ENCODE peak calls at places on chromosomes 7 and 10, in six cellular contexts. C is HCT116, D is A549, E is GM12878, A is SK-N-SH, T is K562. O is an unnamed sample.

GRCh38 chr10:101284171-101285092 is 55.2 kb upstream of the LBX1 start:
- DNase-seq in C (no peak), D (no peak), E (no peak), A (no peak), T (no peak), O (peak; percentile 40)

GRCh38 chr10:102119417-102120141 is 589 bp downstream of the LDB1 start:
- DNase-seq in C (peak; percentile 59), D (peak; percentile 84), E (no peak), A (peak; percentile 84), T (peak; percentile 82), O (peak; percentile 61)

GRCh38 chr10:48896756-48897437 is 42.7 kb downstream of the LRRC18 start:
- DNase-seq in C (no peak), D (no peak), E (no peak), A (no peak), T (no peak), O (no peak)

GRCh38 chr7:114375914-114376313 is 38.7 kb upstream of the FOXP2 start:
- DNase-seq in C (no peak), D (no peak), E (no peak), A (no peak), T (no peak), O (no peak)

GRCh38 chr7:5614579-5614978 is 166.9 kb downstream of the RNF216 start:
- DNase-seq in C (no peak), D (no peak), E (no peak), A (peak; percentile 34), T (no peak), O (no peak)

GRCh38 chr10:31961675-31962074 is 33.0 kb upstream of the ARHGAP12 start:
- DNase-seq in C (no peak), D (peak; percentile 33), E (no peak), A (no peak), T (no peak), O (no peak)

GRCh38 chr7:17302575-17303142 is 4.2 kb downstream of the AHR start:
- DNase-seq in C (no peak), D (no peak), E (peak; percentile 40), A (no peak), T (no peak), O (no peak)

GRCh38 chr7:94561841-94562514 is 52.4 kb downstream of the CASD1 start:
- DNase-seq in C (no peak), D (no peak), E (no peak), A (no peak), T (no peak), O (no peak)

GRCh38 chr10:93028881-93029280 is 31.7 kb upstream of the CYP26C1 start:
- DNase-seq in C (peak; percentile 16), D (peak; percentile 27), E (no peak), A (no peak), T (peak; percentile 5), O (no peak)

GRCh38 chr10:91251430-91252056 is 31.1 kb downstream of the PCGF5 start:
- DNase-seq in C (peak; percentile 6), D (peak; percentile 40), E (peak; percentile 30), A (peak; percentile 26), T (peak; percentile 60), O (peak; percentile 22)

GRCh38 chr10:14648042-14648765 is 126.5 kb downstream of the FAM107B start:
- DNase-seq in C (no peak), D (no peak), E (peak; percentile 99), A (peak; percentile 63), T (no peak), O (peak; percentile 18)

DNA sequence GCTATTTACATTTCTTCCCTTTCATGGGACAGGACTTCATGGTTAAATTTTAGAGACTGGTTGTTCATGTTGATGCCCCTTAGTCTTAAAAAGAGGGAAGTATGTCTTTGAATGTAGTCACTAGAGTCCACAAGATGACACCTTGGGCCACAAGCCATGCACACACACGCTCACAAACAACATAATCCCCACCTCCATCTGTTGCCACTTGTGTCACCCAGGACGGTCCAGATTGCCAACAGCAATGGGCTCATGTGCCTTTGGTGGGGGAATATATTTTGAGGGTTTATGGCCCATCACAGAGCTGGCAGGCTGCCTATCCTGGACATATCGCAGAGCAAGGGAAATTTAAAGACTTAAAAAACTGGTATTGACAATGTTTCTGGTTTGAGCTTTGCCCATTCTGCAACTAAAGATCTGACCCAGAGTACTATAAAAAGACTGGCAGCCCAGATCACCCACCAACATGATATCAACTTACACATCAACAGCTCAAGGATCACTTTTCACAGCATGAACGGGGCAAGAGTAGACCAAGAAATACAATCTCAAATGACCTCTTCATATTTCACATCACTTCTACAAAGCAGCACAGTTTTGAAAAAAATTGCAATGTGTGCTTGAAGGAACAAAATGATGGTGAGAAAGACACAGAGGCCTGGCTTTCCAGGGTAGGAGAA is 50.5 kb downstream of the STRA8 start:
- DNase-seq in C (no peak), D (no peak), E (no peak), A (no peak), T (no peak), O (no peak)
- TF ChIP-seq MAX in C (no peak), D (no peak), E (no peak), A (no peak), T (no peak), O (no peak)

GRCh38 chr7:47581821-47582747 is at the start of gene TNS3:
- DNase-seq in C (no peak), D (no peak), E (no peak), A (peak; percentile 84), T (no peak), O (peak; percentile 68)
- TF ChIP-seq MAX in C (no peak), D (peak; percentile 23), E (no peak), A (no peak), T (no peak), O (no peak)

GRCh38 chr10:47356708-47357107 is 8.5 kb downstream of the RBP3 start:
- DNase-seq in C (no peak), D (no peak), E (no peak), A (no peak), T (no peak), O (no peak)

GRCh38 chr10:47353351-47353750 is 5.2 kb downstream of the RBP3 start:
- DNase-seq in C (no peak), D (no peak), E (no peak), A (no peak), T (no peak), O (no peak)

GRCh38 chr10:47354900-47355299 is 6.7 kb downstream of the RBP3 start:
- DNase-seq in C (no peak), D (no peak), E (no peak), A (no peak), T (no peak), O (no peak)

GRCh38 chr10:47351899-47352815 is 4.0 kb downstream of the RBP3 start:
- DNase-seq in C (no peak), D (no peak), E (no peak), A (no peak), T (no peak), O (no peak)

DNA sequence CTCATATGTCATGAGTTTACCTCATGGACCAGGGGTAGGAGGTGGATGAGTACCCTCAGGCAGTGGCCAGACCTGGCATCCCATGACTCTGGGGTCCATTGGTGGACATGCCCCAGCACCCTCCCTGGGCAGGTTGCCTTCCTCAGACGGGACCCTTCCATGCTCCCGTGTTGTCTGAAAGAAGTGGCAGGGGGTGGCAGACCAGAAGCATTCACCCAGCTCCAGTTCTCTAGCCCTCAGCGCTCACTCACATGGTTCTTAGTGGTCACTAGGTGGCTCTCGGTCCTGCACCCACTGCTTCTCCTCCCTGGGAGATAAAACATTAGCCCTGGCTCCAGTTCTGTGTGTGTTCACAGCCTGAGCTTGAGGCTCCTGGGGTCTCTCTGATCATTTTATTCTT is 6.0 kb downstream of the RBP3 start:
- DNase-seq in C (no peak), D (peak; percentile 51), E (no peak), A (no peak), T (no peak), O (no peak)
- TF ChIP-seq MAX in C (no peak), D (no peak), E (no peak), A (no peak), T (no peak), O (no peak)

DNA sequence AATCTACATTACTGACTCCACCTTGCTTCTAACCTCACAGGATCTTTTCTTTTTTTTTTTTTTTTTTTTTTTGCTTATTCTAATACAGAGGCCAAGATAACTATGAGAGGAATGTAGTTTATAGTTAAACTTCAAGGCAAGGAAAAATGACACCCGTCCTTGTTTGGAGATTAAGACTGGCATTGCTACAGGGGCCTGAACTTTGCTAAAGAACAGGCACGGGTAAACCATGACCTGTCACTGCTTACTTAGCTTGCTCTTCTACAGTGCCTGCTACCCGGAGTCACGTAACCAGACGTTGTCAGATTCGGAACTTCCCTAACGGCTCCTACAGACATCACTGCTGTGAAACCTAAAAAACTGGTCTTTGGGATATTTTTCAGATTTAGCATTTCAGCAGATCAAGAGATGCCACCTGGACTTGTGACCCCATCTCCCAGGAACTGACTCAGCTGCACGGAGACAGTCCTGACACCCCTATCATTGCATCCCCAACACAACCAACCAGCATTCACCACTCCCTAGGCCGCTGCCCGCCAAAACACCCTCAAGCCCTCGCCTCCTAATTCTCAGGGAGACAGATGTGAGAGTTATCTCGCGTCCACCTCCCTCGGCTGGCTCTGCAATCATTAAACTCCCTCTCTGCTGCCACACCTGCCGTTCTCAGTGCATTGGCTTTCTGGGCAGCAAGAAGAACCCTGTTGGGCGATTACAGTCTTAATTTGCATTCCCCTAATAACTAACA is 27.5 kb downstream of the MAD1L1 start:
- DNase-seq in C (no peak), D (no peak), E (no peak), A (peak; percentile 11), T (no peak), O (peak; percentile 5)
- TF ChIP-seq MAX in C (no peak), D (no peak), E (no peak), A (no peak), T (no peak), O (no peak)

GRCh38 chr10:132641966-132642731 is 104.6 kb downstream of the INPP5A start:
- DNase-seq in C (no peak), D (no peak), E (no peak), A (no peak), T (no peak), O (no peak)

GRCh38 chr10:132642732-132643008 is 105.1 kb downstream of the INPP5A start:
- DNase-seq in C (no peak), D (no peak), E (no peak), A (no peak), T (no peak), O (no peak)

GRCh38 chr10:132645630-132646442 is 108.2 kb downstream of the INPP5A start:
- DNase-seq in C (no peak), D (no peak), E (no peak), A (no peak), T (no peak), O (peak; percentile 6)

GRCh38 chr10:132644544-132645530 is 107.2 kb downstream of the INPP5A start:
- DNase-seq in C (no peak), D (no peak), E (no peak), A (no peak), T (no peak), O (no peak)

DNA sequence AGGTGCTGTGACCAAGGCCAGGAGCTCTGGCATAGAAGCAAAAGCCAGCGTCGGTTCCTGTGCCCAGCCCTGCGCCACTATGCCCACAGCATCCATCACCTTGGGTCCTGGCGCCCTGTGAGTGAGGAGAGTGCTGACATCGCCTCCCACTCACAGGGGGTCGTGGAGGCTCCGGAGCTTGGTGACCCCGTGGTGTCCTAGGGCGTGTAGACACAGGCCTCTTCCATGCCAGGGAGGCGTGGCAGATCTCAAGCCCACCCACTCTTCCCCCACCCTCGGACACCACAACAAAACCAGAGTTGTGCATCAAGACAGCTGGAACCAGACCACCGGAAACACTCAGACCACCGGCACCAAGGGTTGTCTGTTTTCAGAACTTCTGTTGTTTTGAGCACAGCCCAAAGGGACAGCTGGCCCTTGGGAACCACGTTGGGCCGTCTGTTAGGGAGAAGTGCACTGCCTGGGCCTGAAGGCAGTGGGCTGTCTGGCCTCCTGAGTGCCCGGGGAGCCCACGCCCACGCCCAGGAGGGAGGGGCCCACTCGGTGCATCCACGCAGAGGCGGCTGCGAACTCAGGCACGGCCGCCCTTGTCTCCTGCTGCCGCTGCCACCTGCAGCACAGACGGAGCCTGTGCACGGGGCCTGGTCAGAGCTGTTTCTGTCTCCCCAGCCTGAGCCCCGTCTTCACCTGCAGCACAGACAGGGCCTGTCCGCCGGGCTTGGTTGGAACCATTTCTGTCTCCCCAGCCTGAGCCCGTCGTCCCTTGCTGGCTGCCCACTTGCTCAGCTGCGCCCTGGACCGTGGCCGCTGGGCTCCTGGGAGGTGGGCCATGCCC is 106.3 kb downstream of the INPP5A start:
- DNase-seq in C (no peak), D (no peak), E (no peak), A (peak; percentile 72), T (no peak), O (peak; percentile 31)
- TF ChIP-seq MAX in C (no peak), D (no peak), E (no peak), A (no peak), T (no peak), O (no peak)